ENCODE peak calls at places on chromosomes 4 and X, in seven cellular contexts. X is DND-41, B is left ventricle myocardium inferior, R is adrenal gland, W is A549, A is K562, U is pancreas. Y is an unnamed sample. For H3K4me1, the result is how much of the 10 kb centered on the place peaks cover.

GRCh38 chrX:107154787-107155620 is 36.4 kb upstream of the RBM41 start:
- DNase-seq in X (no peak), W (peak), B (no peak), A (peak), R (no peak), U (no peak), Y (no peak)

GRCh38 chr4:3877236-3877635 is 111.1 kb downstream of the ADRA2C start:
- DNase-seq in W (no peak), B (no peak), A (no peak), X (no peak), R (no peak), U (no peak), Y (no peak)

GRCh38 chr4:119038465-119038864 is 97.2 kb upstream of the MYOZ2 start:
- DNase-seq in B (no peak), W (no peak), X (no peak), U (no peak), A (no peak), R (no peak), Y (no peak)

GRCh38 chrX:19360903-19361302 is 17.2 kb downstream of the PDHA1 start:
- DNase-seq in X (no peak), A (no peak), W (no peak), U (no peak), B (no peak), R (no peak), Y (no peak)

GRCh38 chrX:7233632-7234406 is 85.9 kb upstream of the PUDP start:
- DNase-seq in W (no peak), R (no peak), X (no peak), U (no peak), A (no peak), B (no peak), Y (no peak)

GRCh38 chr4:76977731-76978350 is 28.3 kb downstream of the SEPTIN11 start:
- DNase-seq in X (no peak), W (no peak), A (no peak), B (no peak), R (no peak), U (no peak), Y (no peak)

GRCh38 chr4:37528161-37528560 is 158.0 kb downstream of the RELL1 start:
- DNase-seq in W (peak), B (no peak), A (no peak), R (no peak), X (no peak), U (peak), Y (no peak)

GRCh38 chr4:129821963-129822362 is 726.0 kb downstream of the C4orf33 start:
- DNase-seq in B (no peak), W (no peak), U (no peak), R (no peak), A (no peak), X (no peak), Y (no peak)

GRCh38 chrX:38080808-38081207 is 74.5 kb downstream of the SYTL5 start:
- DNase-seq in R (no peak), W (no peak), A (no peak), U (no peak), B (no peak), X (no peak), Y (no peak)

GRCh38 chrX:36898301-36898700 is 109.9 kb upstream of the FAM47C start:
- DNase-seq in X (no peak), U (no peak), A (no peak), B (no peak), R (no peak), W (peak), Y (no peak)

GRCh38 chr4:151340751-151341385 is 15.5 kb upstream of the SH3D19 start:
- DNase-seq in U (peak), R (no peak), B (no peak), X (no peak), W (no peak), A (no peak), Y (no peak)

GRCh38 chrX:118239471-118239870 is 106.4 kb upstream of the WDR44 start:
- DNase-seq in A (no peak), U (no peak), W (no peak), X (no peak), B (peak), R (no peak), Y (peak)

GRCh38 chrX:68511255-68511654 is 12.4 kb downstream of the YIPF6 start:
- DNase-seq in W (peak), U (no peak), B (no peak), X (peak), A (peak), R (peak), Y (no peak)

GRCh38 chr4:141220271-141220654 is 432 bp upstream of the ZNF330 start:
- DNase-seq in A (no peak), W (no peak), X (no peak), R (no peak), U (no peak), B (no peak), Y (no peak)

GRCh38 chrX:29992083-29992482 is 223.3 kb upstream of the MAGEB2 start:
- DNase-seq in X (no peak), R (no peak), A (no peak), W (no peak), B (no peak), U (no peak), Y (no peak)

GRCh38 chr4:121950212-121950679 is 1.6 kb downstream of the TRPC3 start:
- DNase-seq in A (peak), R (peak), U (peak), B (peak), W (peak), X (no peak), Y (peak)

DNA sequence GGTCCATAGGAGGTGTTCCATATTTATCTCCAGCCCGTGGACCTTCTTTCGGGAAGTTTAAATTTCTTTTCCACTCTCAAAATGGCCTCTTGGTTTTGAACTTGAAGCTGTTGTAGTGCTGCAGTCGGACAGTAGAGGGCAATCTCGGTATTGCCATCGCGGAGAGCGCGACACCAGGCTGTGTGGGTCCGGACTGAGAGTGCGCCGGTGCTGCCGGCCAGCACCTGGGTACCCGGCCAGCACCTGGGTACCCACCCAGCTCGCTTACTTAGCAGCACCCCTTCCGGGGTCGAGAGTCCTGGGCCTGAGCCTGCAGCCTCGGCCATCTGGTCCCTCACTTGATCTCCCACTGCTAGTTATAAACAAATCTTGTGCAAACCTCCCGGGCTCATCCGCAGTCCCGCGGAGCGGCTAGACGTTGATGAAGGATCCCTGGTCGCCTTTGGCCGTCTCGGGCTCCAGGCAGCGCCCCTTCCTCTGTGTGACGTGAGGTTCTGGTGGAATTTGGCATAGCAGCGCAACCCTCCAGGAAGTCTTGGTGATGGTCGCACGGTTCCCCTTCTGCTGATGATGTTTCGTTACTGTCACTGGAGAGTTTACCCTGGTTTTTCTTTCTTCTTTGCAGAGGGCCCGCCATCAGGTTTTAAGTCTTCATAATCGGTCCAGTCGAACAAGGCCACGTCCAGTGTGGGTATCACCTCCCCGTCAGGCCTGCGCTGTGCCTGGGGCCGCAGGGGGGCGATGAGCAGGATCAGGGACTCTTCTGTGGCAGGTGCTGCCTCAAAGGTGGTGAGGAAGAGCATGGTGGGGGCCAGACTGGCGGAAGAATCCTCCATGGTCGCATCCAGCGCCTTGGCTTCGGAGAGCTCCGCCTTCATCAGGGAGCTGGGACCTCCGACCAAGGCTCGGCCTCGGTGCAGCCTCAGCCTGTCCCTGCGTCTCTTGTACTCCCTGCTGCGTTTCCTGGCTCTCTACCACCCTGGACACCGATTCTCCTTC is 17.8 kb downstream of the FAM9A start:
- DNase-seq in U (no peak), X (peak), B (no peak), W (peak), R (peak), A (peak), Y (no peak)
- TF ChIP-seq CTCF in U (peak), X (peak), B (peak), W (peak), R (no peak), A (peak), Y (no peak)

DNA sequence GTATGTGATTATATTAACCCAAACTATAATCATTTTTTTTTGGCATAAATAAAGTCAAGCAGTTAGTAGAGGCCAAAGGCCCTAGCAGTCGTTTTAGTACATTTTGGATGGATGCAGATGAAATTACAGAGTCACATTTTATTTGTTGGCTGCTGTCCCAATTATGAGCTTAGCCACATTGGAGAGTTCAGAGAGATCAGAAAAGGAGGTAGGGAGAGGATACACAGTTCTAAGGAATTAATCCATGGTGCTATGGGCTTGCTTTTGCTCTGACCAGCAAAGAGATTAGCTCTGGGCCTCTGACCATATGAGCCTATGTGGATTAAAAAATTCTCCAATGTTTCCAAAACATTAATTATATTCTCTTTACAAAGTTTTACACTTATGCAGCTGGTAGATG is 395.1 kb downstream of the RAPGEF2 start:
- DNase-seq in A (no peak), W (no peak), X (no peak), R (no peak), U (no peak), B (no peak), Y (no peak)
- H3K27ac ChIP-seq in A (no peak), W (no peak), X (no peak), R (no peak), U (no peak), B (no peak), Y (no peak)

DNA sequence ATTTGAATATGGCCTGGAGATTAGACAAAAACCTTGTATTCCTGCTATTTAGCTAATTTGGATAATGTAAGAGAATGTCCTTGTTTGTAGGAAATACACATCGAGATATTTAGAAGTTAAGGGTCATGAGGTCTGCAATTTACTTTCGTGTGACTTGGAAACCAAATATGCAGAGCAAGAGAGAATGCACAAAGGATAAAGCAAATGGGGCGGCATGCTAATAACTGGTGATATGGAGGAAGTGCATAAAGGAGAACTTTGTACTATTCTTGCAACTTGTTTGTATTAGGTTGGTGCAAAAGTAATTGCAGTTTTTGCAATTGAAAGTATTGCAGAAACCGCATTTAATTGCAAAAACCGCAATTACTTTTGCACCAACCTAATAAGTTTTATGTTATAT is 7.2 kb upstream of the CXCR3 start:
- DNase-seq in W (no peak), A (no peak), X (no peak), U (no peak), R (no peak), B (no peak), Y (no peak)
- H3K4me1 ChIP-seq in W (under half), A (under half), X (under half), U (under half), R (under half), B (under half), Y (under half)

GRCh38 chr4:182831376-182831775 is 85.8 kb downstream of the DCTD start:
- DNase-seq in B (no peak), R (no peak), W (no peak), A (no peak), X (no peak), U (no peak), Y (no peak)
- TF ChIP-seq CTCF in B (no peak), R (no peak), W (no peak), A (no peak), X (no peak), U (no peak), Y (no peak)

GRCh38 chr4:87093443-87094123 is 126.8 kb downstream of the KLHL8 start:
- DNase-seq in A (peak), W (peak), U (no peak), R (peak), X (peak), B (no peak), Y (no peak)
- H3K27ac ChIP-seq in A (no peak), W (peak), U (peak), R (no peak), X (no peak), B (peak), Y (no peak)

GRCh38 chr4:73430188-73430587 is 5.8 kb upstream of the AFP start:
- DNase-seq in X (no peak), B (no peak), W (no peak), A (no peak), R (no peak), U (no peak), Y (no peak)
- H3K4me1 ChIP-seq in X (under half), B (under half), W (under half), A (under half), R (under half), U (under half), Y (under half)

GRCh38 chr4:41795796-41796195 is 47.3 kb upstream of the PHOX2B start:
- DNase-seq in X (no peak), B (no peak), U (no peak), R (no peak), A (no peak), W (no peak), Y (no peak)

GRCh38 chr4:41797260-41797659 is 48.7 kb upstream of the PHOX2B start:
- DNase-seq in W (no peak), U (no peak), R (no peak), X (no peak), A (no peak), B (no peak), Y (no peak)

GRCh38 chr4:41802590-41802989 is 54.1 kb upstream of the PHOX2B start:
- DNase-seq in X (no peak), U (no peak), W (no peak), A (no peak), B (no peak), R (no peak), Y (no peak)

GRCh38 chr4:41796545-41797210 is 48.2 kb upstream of the PHOX2B start:
- DNase-seq in A (no peak), W (no peak), R (no peak), X (no peak), U (no peak), B (no peak), Y (no peak)

GRCh38 chr4:41799126-41799525 is 50.6 kb upstream of the PHOX2B start:
- DNase-seq in W (no peak), R (no peak), X (no peak), U (no peak), B (no peak), A (no peak), Y (no peak)
- TF ChIP-seq CTCF in W (no peak), R (no peak), X (no peak), U (no peak), B (no peak), A (no peak), Y (no peak)

Y was measured in ovary.